ENCODE peak calls at places on chromosomes 11 and 22, in ten cellular contexts. One of them, this sample, is unnamed.

GRCh38 chr22:34645375-34645774 is 420.6 kb upstream of the ISX start:
- DNase-seq in lower leg skin: no peak
- DNase-seq in A549: no peak
- DNase-seq in HEK293T: no peak
- DNase-seq in IMR-90: no peak
- DNase-seq in RKO: no peak
- DNase-seq in stimulated activated CD4-positive, alpha-beta T cell treated with anti-CD3 and anti-CD28 coated beads, Interleukin-4, amount 100 ng/mL, for 1 hour: no peak
- DNase-seq in HTR-8/SVneo: no peak
- DNase-seq in PC-3: no peak
- DNase-seq in kidney glomerular epithelial cell: no peak
- DNase-seq in this sample: no peak

GRCh38 chr22:29478326-29479276 is 1.4 kb upstream of the NEFH start:
- DNase-seq in lower leg skin: no peak
- DNase-seq in A549: peak
- DNase-seq in HEK293T: peak
- DNase-seq in IMR-90: no peak
- DNase-seq in RKO: no peak
- DNase-seq in stimulated activated CD4-positive, alpha-beta T cell treated with anti-CD3 and anti-CD28 coated beads, Interleukin-4, amount 100 ng/mL, for 1 hour: peak
- DNase-seq in HTR-8/SVneo: no peak
- DNase-seq in PC-3: no peak
- DNase-seq in kidney glomerular epithelial cell: no peak
- DNase-seq in this sample: no peak

GRCh38 chr11:91792779-91793262 is 431.8 kb upstream of the FAT3 start:
- DNase-seq in lower leg skin: no peak
- DNase-seq in A549: no peak
- DNase-seq in HEK293T: no peak
- DNase-seq in IMR-90: no peak
- DNase-seq in RKO: no peak
- DNase-seq in stimulated activated CD4-positive, alpha-beta T cell treated with anti-CD3 and anti-CD28 coated beads, Interleukin-4, amount 100 ng/mL, for 1 hour: no peak
- DNase-seq in HTR-8/SVneo: no peak
- DNase-seq in PC-3: peak
- DNase-seq in kidney glomerular epithelial cell: peak
- DNase-seq in this sample: peak

GRCh38 chr11:109940816-109941215 is 152.4 kb upstream of the ZC3H12C start:
- DNase-seq in lower leg skin: no peak
- DNase-seq in A549: peak
- DNase-seq in HEK293T: no peak
- DNase-seq in IMR-90: peak
- DNase-seq in RKO: peak
- DNase-seq in stimulated activated CD4-positive, alpha-beta T cell treated with anti-CD3 and anti-CD28 coated beads, Interleukin-4, amount 100 ng/mL, for 1 hour: no peak
- DNase-seq in HTR-8/SVneo: peak
- DNase-seq in PC-3: peak
- DNase-seq in kidney glomerular epithelial cell: no peak
- DNase-seq in this sample: peak

GRCh38 chr22:16933924-16934282 is 74.1 kb downstream of the GAB4 start:
- DNase-seq in lower leg skin: no peak
- DNase-seq in A549: no peak
- DNase-seq in HEK293T: no peak
- DNase-seq in IMR-90: no peak
- DNase-seq in RKO: no peak
- DNase-seq in stimulated activated CD4-positive, alpha-beta T cell treated with anti-CD3 and anti-CD28 coated beads, Interleukin-4, amount 100 ng/mL, for 1 hour: no peak
- DNase-seq in HTR-8/SVneo: no peak
- DNase-seq in PC-3: no peak
- DNase-seq in kidney glomerular epithelial cell: no peak
- DNase-seq in this sample: no peak

GRCh38 chr11:103829596-103829995 is 206.8 kb upstream of the DDI1 start:
- DNase-seq in lower leg skin: no peak
- DNase-seq in A549: no peak
- DNase-seq in HEK293T: no peak
- DNase-seq in IMR-90: no peak
- DNase-seq in RKO: no peak
- DNase-seq in stimulated activated CD4-positive, alpha-beta T cell treated with anti-CD3 and anti-CD28 coated beads, Interleukin-4, amount 100 ng/mL, for 1 hour: no peak
- DNase-seq in HTR-8/SVneo: no peak
- DNase-seq in PC-3: no peak
- DNase-seq in kidney glomerular epithelial cell: no peak
- DNase-seq in this sample: no peak

GRCh38 chr22:30386960-30387848 is at the start of gene RNF215:
- DNase-seq in lower leg skin: peak
- DNase-seq in A549: peak
- DNase-seq in HEK293T: peak
- DNase-seq in IMR-90: peak
- DNase-seq in RKO: peak
- DNase-seq in stimulated activated CD4-positive, alpha-beta T cell treated with anti-CD3 and anti-CD28 coated beads, Interleukin-4, amount 100 ng/mL, for 1 hour: peak
- DNase-seq in HTR-8/SVneo: peak
- DNase-seq in PC-3: peak
- DNase-seq in kidney glomerular epithelial cell: peak
- DNase-seq in this sample: peak

GRCh38 chr11:44112083-44112865 is 16.8 kb downstream of the EXT2 start:
- DNase-seq in lower leg skin: no peak
- DNase-seq in A549: no peak
- DNase-seq in HEK293T: no peak
- DNase-seq in IMR-90: peak
- DNase-seq in RKO: peak
- DNase-seq in stimulated activated CD4-positive, alpha-beta T cell treated with anti-CD3 and anti-CD28 coated beads, Interleukin-4, amount 100 ng/mL, for 1 hour: no peak
- DNase-seq in HTR-8/SVneo: no peak
- DNase-seq in PC-3: peak
- DNase-seq in kidney glomerular epithelial cell: peak
- DNase-seq in this sample: peak

GRCh38 chr11:33931032-33931431 is 39.2 kb upstream of the LMO2 start:
- DNase-seq in lower leg skin: no peak
- DNase-seq in A549: no peak
- DNase-seq in HEK293T: no peak
- DNase-seq in IMR-90: no peak
- DNase-seq in RKO: no peak
- DNase-seq in stimulated activated CD4-positive, alpha-beta T cell treated with anti-CD3 and anti-CD28 coated beads, Interleukin-4, amount 100 ng/mL, for 1 hour: no peak
- DNase-seq in HTR-8/SVneo: no peak
- DNase-seq in PC-3: no peak
- DNase-seq in kidney glomerular epithelial cell: no peak
- DNase-seq in this sample: no peak

GRCh38 chr11:69121021-69121420 is 34.7 kb upstream of the SMIM38 start:
- DNase-seq in lower leg skin: no peak
- DNase-seq in A549: no peak
- DNase-seq in HEK293T: no peak
- DNase-seq in IMR-90: no peak
- DNase-seq in RKO: no peak
- DNase-seq in stimulated activated CD4-positive, alpha-beta T cell treated with anti-CD3 and anti-CD28 coated beads, Interleukin-4, amount 100 ng/mL, for 1 hour: no peak
- DNase-seq in HTR-8/SVneo: no peak
- DNase-seq in PC-3: no peak
- DNase-seq in kidney glomerular epithelial cell: no peak
- DNase-seq in this sample: no peak

GRCh38 chr22:25023879-25024278 is 71.4 kb downstream of the KIAA1671 start:
- DNase-seq in lower leg skin: no peak
- DNase-seq in A549: no peak
- DNase-seq in HEK293T: no peak
- DNase-seq in IMR-90: no peak
- DNase-seq in RKO: no peak
- DNase-seq in stimulated activated CD4-positive, alpha-beta T cell treated with anti-CD3 and anti-CD28 coated beads, Interleukin-4, amount 100 ng/mL, for 1 hour: no peak
- DNase-seq in HTR-8/SVneo: no peak
- DNase-seq in PC-3: no peak
- DNase-seq in kidney glomerular epithelial cell: no peak
- DNase-seq in this sample: no peak

GRCh38 chr22:49962012-49962750 is 1.6 kb downstream of the PIM3 start:
- DNase-seq in lower leg skin: peak
- DNase-seq in A549: peak
- DNase-seq in HEK293T: peak
- DNase-seq in IMR-90: peak
- DNase-seq in RKO: peak
- DNase-seq in stimulated activated CD4-positive, alpha-beta T cell treated with anti-CD3 and anti-CD28 coated beads, Interleukin-4, amount 100 ng/mL, for 1 hour: peak
- DNase-seq in HTR-8/SVneo: peak
- DNase-seq in PC-3: peak
- DNase-seq in kidney glomerular epithelial cell: peak
- DNase-seq in this sample: peak